ENCODE peak calls at places on chromosome 9, in six cellular contexts. One of them, this sample, is unnamed.

GRCh38 chr9:134629061-134629585 is 12.5 kb upstream of the COL5A1 start:
- DNase-seq in colonic mucosa: no peak
- DNase-seq in pancreas: no peak
- DNase-seq in thyroid gland: no peak
- DNase-seq in psoas muscle: no peak
- DNase-seq in CD8-positive, alpha-beta memory T cell: no peak
- DNase-seq in this sample: no peak

GRCh38 chr9:120625222-120625621 is 45.3 kb upstream of the CDK5RAP2 start:
- DNase-seq in colonic mucosa: no peak
- DNase-seq in pancreas: no peak
- DNase-seq in thyroid gland: no peak
- DNase-seq in psoas muscle: no peak
- DNase-seq in CD8-positive, alpha-beta memory T cell: no peak
- DNase-seq in this sample: no peak

GRCh38 chr9:131732636-131733340 is 7.1 kb downstream of the RAPGEF1 start:
- DNase-seq in colonic mucosa: no peak
- DNase-seq in pancreas: no peak
- DNase-seq in thyroid gland: no peak
- DNase-seq in psoas muscle: no peak
- DNase-seq in CD8-positive, alpha-beta memory T cell: peak; percentile 65
- DNase-seq in this sample: no peak

GRCh38 chr9:109455391-109455790 is 42.7 kb downstream of the PTPN3 start:
- DNase-seq in colonic mucosa: no peak
- DNase-seq in pancreas: no peak
- DNase-seq in thyroid gland: no peak
- DNase-seq in psoas muscle: no peak
- DNase-seq in CD8-positive, alpha-beta memory T cell: no peak
- DNase-seq in this sample: no peak

GRCh38 chr9:27303219-27303618 is 6.3 kb upstream of the EQTN start:
- DNase-seq in colonic mucosa: no peak
- DNase-seq in pancreas: no peak
- DNase-seq in thyroid gland: no peak
- DNase-seq in psoas muscle: peak; percentile 16
- DNase-seq in CD8-positive, alpha-beta memory T cell: no peak
- DNase-seq in this sample: no peak

GRCh38 chr9:111984075-111984802 is 87.6 kb downstream of the UGCG start:
- DNase-seq in colonic mucosa: no peak
- DNase-seq in pancreas: no peak
- DNase-seq in thyroid gland: no peak
- DNase-seq in psoas muscle: no peak
- DNase-seq in CD8-positive, alpha-beta memory T cell: no peak
- DNase-seq in this sample: no peak

GRCh38 chr9:3385871-3386270 is 139.9 kb downstream of the RFX3 start:
- DNase-seq in colonic mucosa: no peak
- DNase-seq in pancreas: no peak
- DNase-seq in thyroid gland: no peak
- DNase-seq in psoas muscle: no peak
- DNase-seq in CD8-positive, alpha-beta memory T cell: no peak
- DNase-seq in this sample: no peak

GRCh38 chr9:69376651-69377050 is 51.6 kb downstream of the ENTREP1 start:
- DNase-seq in colonic mucosa: no peak
- DNase-seq in pancreas: no peak
- DNase-seq in thyroid gland: peak; percentile 89
- DNase-seq in psoas muscle: no peak
- DNase-seq in CD8-positive, alpha-beta memory T cell: no peak
- DNase-seq in this sample: peak; percentile 79

GRCh38 chr9:114538241-114538640 is 33.0 kb upstream of the WHRN start:
- DNase-seq in colonic mucosa: peak; percentile 42
- DNase-seq in pancreas: no peak
- DNase-seq in thyroid gland: peak; percentile 14
- DNase-seq in psoas muscle: no peak
- DNase-seq in CD8-positive, alpha-beta memory T cell: peak; percentile 7
- DNase-seq in this sample: no peak

GRCh38 chr9:14526504-14526903 is 166.7 kb downstream of the ZDHHC21 start:
- DNase-seq in colonic mucosa: no peak
- DNase-seq in pancreas: no peak
- DNase-seq in thyroid gland: no peak
- DNase-seq in psoas muscle: no peak
- DNase-seq in CD8-positive, alpha-beta memory T cell: no peak
- DNase-seq in this sample: no peak

GRCh38 chr9:113011911-113012381 is at the start of gene ZNF883:
- DNase-seq in colonic mucosa: peak; percentile 43
- DNase-seq in pancreas: peak; percentile 59
- DNase-seq in thyroid gland: peak; percentile 20
- DNase-seq in psoas muscle: peak; percentile 35
- DNase-seq in CD8-positive, alpha-beta memory T cell: peak; percentile 25
- DNase-seq in this sample: peak; percentile 42

GRCh38 chr9:135221951-135222631 is 134.6 kb downstream of the OLFM1 start:
- DNase-seq in colonic mucosa: no peak
- DNase-seq in pancreas: no peak
- DNase-seq in thyroid gland: no peak
- DNase-seq in psoas muscle: no peak
- DNase-seq in CD8-positive, alpha-beta memory T cell: no peak
- DNase-seq in this sample: no peak

GRCh38 chr9:16213781-16214515 is 656.5 kb downstream of the BNC2 start:
- DNase-seq in colonic mucosa: peak; percentile 44
- DNase-seq in pancreas: peak; percentile 50
- DNase-seq in thyroid gland: peak; percentile 81
- DNase-seq in psoas muscle: peak; percentile 46
- DNase-seq in CD8-positive, alpha-beta memory T cell: no peak
- DNase-seq in this sample: peak; percentile 67

GRCh38 chr9:73200694-73201432 is 49.2 kb downstream of the ANXA1 start:
- DNase-seq in colonic mucosa: no peak
- DNase-seq in pancreas: no peak
- DNase-seq in thyroid gland: no peak
- DNase-seq in psoas muscle: no peak
- DNase-seq in CD8-positive, alpha-beta memory T cell: peak; percentile 5
- DNase-seq in this sample: no peak

GRCh38 chr9:137986268-137987099 is 108.9 kb downstream of the CACNA1B start:
- DNase-seq in colonic mucosa: no peak
- DNase-seq in pancreas: no peak
- DNase-seq in thyroid gland: no peak
- DNase-seq in psoas muscle: no peak
- DNase-seq in CD8-positive, alpha-beta memory T cell: no peak
- DNase-seq in this sample: peak; percentile 26
- H3K9me3 ChIP-seq in colonic mucosa: no peaks in the 10 kb centered on the region
- H3K9me3 ChIP-seq in pancreas: no peaks in the 10 kb centered on the region
- H3K9me3 ChIP-seq in thyroid gland: no peaks in the 10 kb centered on the region
- H3K9me3 ChIP-seq in psoas muscle: no peaks in the 10 kb centered on the region
- H3K9me3 ChIP-seq in CD8-positive, alpha-beta memory T cell: no peaks in the 10 kb centered on the region
- H3K9me3 ChIP-seq in this sample: no peaks in the 10 kb centered on the region

DNA sequence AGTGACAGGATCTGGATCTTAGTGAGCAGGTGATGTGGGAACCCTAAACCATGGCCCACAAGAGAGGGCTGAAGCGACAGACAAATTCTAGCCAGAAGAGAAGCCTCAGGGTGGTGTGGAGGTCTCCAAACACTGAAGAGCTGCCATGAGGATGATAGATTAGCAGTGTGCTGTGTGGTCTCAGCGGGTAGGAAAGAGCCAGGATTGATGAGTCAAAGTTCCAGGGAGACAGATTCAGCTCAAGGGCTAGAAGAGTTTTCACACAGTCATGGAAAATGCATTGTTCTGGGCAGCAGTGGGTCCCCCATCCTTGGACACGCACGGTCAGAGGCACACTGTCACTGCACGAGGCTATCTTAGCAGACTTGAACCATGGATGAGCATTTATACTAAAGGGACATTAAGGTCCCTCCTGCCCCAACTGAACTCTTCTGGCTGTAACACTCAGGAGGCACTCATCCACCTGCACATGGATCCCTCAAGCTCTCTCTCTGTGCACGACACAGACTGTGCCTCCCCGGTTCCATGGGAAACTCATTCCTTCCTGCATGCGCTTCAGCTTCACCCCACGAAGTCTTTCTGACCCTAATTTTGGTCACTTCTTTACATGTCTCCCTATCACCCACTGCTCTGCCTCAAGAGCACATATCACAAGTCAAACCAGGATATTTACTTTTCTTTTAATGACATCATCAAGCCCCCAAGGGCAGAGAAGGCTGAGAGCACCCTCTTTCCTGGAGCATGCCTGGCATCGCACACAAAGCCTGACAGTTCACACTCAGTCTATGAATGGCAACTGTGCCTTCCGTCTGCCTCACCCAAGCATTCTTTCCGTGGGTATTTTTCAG is 84.8 kb downstream of the TLE1 start:
- DNase-seq in colonic mucosa: no peak
- DNase-seq in pancreas: no peak
- DNase-seq in thyroid gland: no peak
- DNase-seq in psoas muscle: no peak
- DNase-seq in CD8-positive, alpha-beta memory T cell: no peak
- DNase-seq in this sample: no peak
- H3K27ac ChIP-seq in colonic mucosa: no peak overlapping the region
- H3K27ac ChIP-seq in pancreas: no peak overlapping the region
- H3K27ac ChIP-seq in thyroid gland: peak overlapping the region; percentile 52
- H3K27ac ChIP-seq in psoas muscle: no peak overlapping the region
- H3K27ac ChIP-seq in CD8-positive, alpha-beta memory T cell: no peak overlapping the region
- H3K27ac ChIP-seq in this sample: no peak overlapping the region

GRCh38 chr9:123912167-123912897 is 17.6 kb downstream of the DENND1A start:
- DNase-seq in colonic mucosa: no peak
- DNase-seq in pancreas: no peak
- DNase-seq in thyroid gland: no peak
- DNase-seq in psoas muscle: no peak
- DNase-seq in CD8-positive, alpha-beta memory T cell: no peak
- DNase-seq in this sample: no peak
- H3K9me3 ChIP-seq in colonic mucosa: no peaks in the 10 kb centered on the region
- H3K9me3 ChIP-seq in pancreas: no peaks in the 10 kb centered on the region
- H3K9me3 ChIP-seq in thyroid gland: no peaks in the 10 kb centered on the region
- H3K9me3 ChIP-seq in psoas muscle: no peaks in the 10 kb centered on the region
- H3K9me3 ChIP-seq in CD8-positive, alpha-beta memory T cell: no peaks in the 10 kb centered on the region
- H3K9me3 ChIP-seq in this sample: no peaks in the 10 kb centered on the region

GRCh38 chr9:23725279-23725946 is 100.6 kb downstream of the ELAVL2 start:
- DNase-seq in colonic mucosa: no peak
- DNase-seq in pancreas: no peak
- DNase-seq in thyroid gland: no peak
- DNase-seq in psoas muscle: no peak
- DNase-seq in CD8-positive, alpha-beta memory T cell: no peak
- DNase-seq in this sample: no peak

GRCh38 chr9:23721466-23721865 is 104.6 kb downstream of the ELAVL2 start:
- DNase-seq in colonic mucosa: no peak
- DNase-seq in pancreas: no peak
- DNase-seq in thyroid gland: no peak
- DNase-seq in psoas muscle: no peak
- DNase-seq in CD8-positive, alpha-beta memory T cell: no peak
- DNase-seq in this sample: no peak

GRCh38 chr9:23728736-23729135 is 97.3 kb downstream of the ELAVL2 start:
- DNase-seq in colonic mucosa: no peak
- DNase-seq in pancreas: no peak
- DNase-seq in thyroid gland: no peak
- DNase-seq in psoas muscle: no peak
- DNase-seq in CD8-positive, alpha-beta memory T cell: no peak
- DNase-seq in this sample: no peak

DNA sequence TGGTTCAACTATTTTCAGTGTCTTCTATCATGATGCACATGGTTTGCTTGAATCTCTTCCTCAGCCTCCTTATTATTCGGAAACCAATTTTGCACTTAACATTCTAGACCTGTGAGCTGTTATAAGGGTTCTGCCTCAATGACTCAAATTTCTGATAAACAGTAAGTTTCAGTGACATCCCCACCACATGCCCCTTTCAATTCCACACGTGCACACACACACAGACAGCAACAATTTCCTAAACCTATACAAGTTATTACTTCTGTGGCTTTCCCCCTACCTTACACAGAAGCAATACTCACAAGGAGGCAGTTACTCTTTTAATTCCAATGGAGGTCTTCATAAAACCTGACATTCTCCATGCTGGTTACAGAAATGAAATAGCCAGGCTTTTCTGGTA is 102.4 kb downstream of the ELAVL2 start:
- DNase-seq in colonic mucosa: no peak
- DNase-seq in pancreas: no peak
- DNase-seq in thyroid gland: no peak
- DNase-seq in psoas muscle: no peak
- DNase-seq in CD8-positive, alpha-beta memory T cell: no peak
- DNase-seq in this sample: no peak
- H3K27ac ChIP-seq in colonic mucosa: no peak overlapping the region
- H3K27ac ChIP-seq in pancreas: no peak overlapping the region
- H3K27ac ChIP-seq in thyroid gland: no peak overlapping the region
- H3K27ac ChIP-seq in psoas muscle: no peak overlapping the region
- H3K27ac ChIP-seq in CD8-positive, alpha-beta memory T cell: no peak overlapping the region
- H3K27ac ChIP-seq in this sample: no peak overlapping the region

GRCh38 chr9:118230319-118230718 is 526.1 kb downstream of the TLR4 start:
- DNase-seq in colonic mucosa: no peak
- DNase-seq in pancreas: no peak
- DNase-seq in thyroid gland: no peak
- DNase-seq in psoas muscle: no peak
- DNase-seq in CD8-positive, alpha-beta memory T cell: no peak
- DNase-seq in this sample: no peak
- H3K9me3 ChIP-seq in colonic mucosa: no peaks in the 10 kb centered on the region
- H3K9me3 ChIP-seq in pancreas: no peaks in the 10 kb centered on the region
- H3K9me3 ChIP-seq in thyroid gland: no peaks in the 10 kb centered on the region
- H3K9me3 ChIP-seq in psoas muscle: no peaks in the 10 kb centered on the region
- H3K9me3 ChIP-seq in CD8-positive, alpha-beta memory T cell: no peaks in the 10 kb centered on the region
- H3K9me3 ChIP-seq in this sample: no peaks in the 10 kb centered on the region

GRCh38 chr9:78013924-78014323 is 17.7 kb downstream of the GNAQ start:
- DNase-seq in colonic mucosa: no peak
- DNase-seq in pancreas: no peak
- DNase-seq in thyroid gland: no peak
- DNase-seq in psoas muscle: no peak
- DNase-seq in CD8-positive, alpha-beta memory T cell: no peak
- DNase-seq in this sample: no peak

GRCh38 chr9:78011037-78011436 is 20.6 kb downstream of the GNAQ start:
- DNase-seq in colonic mucosa: no peak
- DNase-seq in pancreas: no peak
- DNase-seq in thyroid gland: no peak
- DNase-seq in psoas muscle: no peak
- DNase-seq in CD8-positive, alpha-beta memory T cell: no peak
- DNase-seq in this sample: no peak

GRCh38 chr9:78017294-78017693 is 14.3 kb downstream of the GNAQ start:
- DNase-seq in colonic mucosa: no peak
- DNase-seq in pancreas: no peak
- DNase-seq in thyroid gland: no peak
- DNase-seq in psoas muscle: no peak
- DNase-seq in CD8-positive, alpha-beta memory T cell: no peak
- DNase-seq in this sample: no peak

GRCh38 chr9:78014776-78015175 is 16.8 kb downstream of the GNAQ start:
- DNase-seq in colonic mucosa: no peak
- DNase-seq in pancreas: no peak
- DNase-seq in thyroid gland: no peak
- DNase-seq in psoas muscle: no peak
- DNase-seq in CD8-positive, alpha-beta memory T cell: no peak
- DNase-seq in this sample: no peak

GRCh38 chr9:78015242-78015641 is 16.4 kb downstream of the GNAQ start:
- DNase-seq in colonic mucosa: no peak
- DNase-seq in pancreas: no peak
- DNase-seq in thyroid gland: no peak
- DNase-seq in psoas muscle: no peak
- DNase-seq in CD8-positive, alpha-beta memory T cell: no peak
- DNase-seq in this sample: no peak
- H3K27ac ChIP-seq in colonic mucosa: no peak overlapping the region
- H3K27ac ChIP-seq in pancreas: no peak overlapping the region
- H3K27ac ChIP-seq in thyroid gland: no peak overlapping the region
- H3K27ac ChIP-seq in psoas muscle: no peak overlapping the region
- H3K27ac ChIP-seq in CD8-positive, alpha-beta memory T cell: no peak overlapping the region
- H3K27ac ChIP-seq in this sample: no peak overlapping the region

DNA sequence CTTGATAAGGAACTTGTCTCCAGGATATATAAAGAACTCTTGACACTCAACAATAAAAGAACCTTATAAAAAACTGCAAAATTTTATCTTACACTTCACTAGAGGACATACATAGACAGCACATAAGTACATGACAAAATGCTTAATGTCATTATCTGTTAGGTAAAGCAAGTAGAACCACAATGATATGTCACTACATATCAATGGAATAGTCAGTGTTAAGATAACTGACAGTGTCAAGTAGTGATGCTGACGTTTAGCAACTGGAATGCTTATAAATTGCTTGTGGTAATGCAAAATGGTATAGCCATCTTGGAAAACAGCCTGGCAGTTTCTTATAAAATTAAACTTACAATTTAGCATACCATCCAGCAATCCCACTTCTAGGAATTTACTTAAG is 314.1 kb downstream of the KDM4C start:
- DNase-seq in colonic mucosa: no peak
- DNase-seq in pancreas: no peak
- DNase-seq in thyroid gland: no peak
- DNase-seq in psoas muscle: no peak
- DNase-seq in CD8-positive, alpha-beta memory T cell: no peak
- DNase-seq in this sample: no peak
- H3K9me3 ChIP-seq in colonic mucosa: no peaks in the 10 kb centered on the region
- H3K9me3 ChIP-seq in pancreas: no peaks in the 10 kb centered on the region
- H3K9me3 ChIP-seq in thyroid gland: no peaks in the 10 kb centered on the region
- H3K9me3 ChIP-seq in psoas muscle: no peaks in the 10 kb centered on the region
- H3K9me3 ChIP-seq in CD8-positive, alpha-beta memory T cell: no peaks in the 10 kb centered on the region
- H3K9me3 ChIP-seq in this sample: no peaks in the 10 kb centered on the region

This sample was measured in lung.